ENCODE peak calls at places on chromosomes 6 and 20, in eight cellular contexts. P, S, M, N, H, Z, B and U are unnamed samples.

GRCh38 chr6:37814374-37814773 is 5.2 kb upstream of the ZFAND3 start:
- DNase-seq in H (no peak), S (no peak), N (no peak), B (no peak), P (no peak), M (no peak), Z (no peak), U (no peak)

GRCh38 chr6:15839969-15840541 is 177.2 kb upstream of the DTNBP1 start:
- DNase-seq in Z (no peak), S (no peak), P (no peak), M (no peak), H (no peak), B (no peak), N (no peak), U (no peak)

GRCh38 chr6:13012271-13012670 is 295.7 kb downstream of the PHACTR1 start:
- DNase-seq in N (no peak), S (no peak), M (no peak), Z (no peak), P (peak), B (no peak), H (no peak), U (no peak)

GRCh38 chr6:75896526-75896925 is 147.5 kb downstream of the MYO6 start:
- DNase-seq in H (no peak), M (no peak), N (peak), Z (no peak), S (no peak), B (no peak), P (no peak), U (no peak)

GRCh38 chr6:142705054-142705453 is 239.9 kb downstream of the HIVEP2 start:
- DNase-seq in M (no peak), H (no peak), Z (no peak), B (no peak), P (no peak), N (no peak), S (no peak), U (no peak)

GRCh38 chr6:52617087-52617486 is 40.2 kb upstream of the TRAM2 start:
- DNase-seq in B (no peak), Z (peak), H (no peak), N (peak), S (no peak), P (no peak), M (no peak), U (no peak)

GRCh38 chr20:57819291-57819690 is 109.5 kb upstream of the PMEPA1 start:
- DNase-seq in Z (no peak), P (no peak), S (no peak), B (no peak), M (no peak), N (no peak), H (no peak), U (no peak)

GRCh38 chr20:56616704-56617103 is 12.4 kb upstream of the TFAP2C start:
- DNase-seq in B (no peak), M (no peak), N (no peak), S (no peak), H (no peak), P (no peak), Z (no peak), U (no peak)

GRCh38 chr6:99334526-99335127 is 14.8 kb downstream of the FAXC start:
- DNase-seq in B (peak), N (peak), H (no peak), Z (peak), S (no peak), P (peak), M (peak), U (no peak)

GRCh38 chr6:166286831-166287271 is 21.3 kb downstream of the PRR18 start:
- DNase-seq in P (no peak), N (no peak), H (no peak), S (no peak), Z (no peak), M (peak), B (no peak), U (no peak)

GRCh38 chr20:58611236-58612020 is 39.7 kb upstream of the STX16 start:
- DNase-seq in S (no peak), M (no peak), P (peak), B (no peak), H (peak), Z (no peak), N (no peak), U (no peak)

GRCh38 chr20:1393507-1393882 is 641 bp upstream of the FKBP1A start:
- DNase-seq in B (no peak), Z (no peak), S (no peak), N (no peak), M (no peak), H (no peak), P (no peak), U (no peak)

GRCh38 chr6:3782876-3783832 is 31.6 kb upstream of the PXDC1 start:
- DNase-seq in S (no peak), H (no peak), B (no peak), P (no peak), M (no peak), Z (no peak), N (no peak), U (no peak)

GRCh38 chr20:38550274-38550673 is 30.7 kb upstream of the ADIG start:
- DNase-seq in P (no peak), S (no peak), H (no peak), Z (no peak), M (no peak), B (no peak), N (no peak), U (no peak)

GRCh38 chr6:129500958-129501381 is 209.0 kb downstream of the ARHGAP18 start:
- DNase-seq in Z (no peak), B (peak), H (no peak), P (no peak), M (no peak), S (no peak), N (peak), U (no peak)

GRCh38 chr6:142323377-142323776 is 21.6 kb downstream of the ADGRG6 start:
- DNase-seq in B (peak), Z (peak), M (no peak), H (no peak), S (no peak), P (peak), N (peak), U (no peak)

GRCh38 chr6:12875061-12875460 is 158.5 kb downstream of the PHACTR1 start:
- DNase-seq in B (no peak), P (no peak), S (no peak), Z (peak), N (peak), M (no peak), H (no peak), U (no peak)

GRCh38 chr6:156508126-156508525 is 269.1 kb upstream of the ARID1B start:
- DNase-seq in S (no peak), N (no peak), H (no peak), Z (no peak), P (no peak), M (no peak), B (no peak), U (no peak)

GRCh38 chr20:859661-860294 is 26.3 kb downstream of the FAM110A start:
- DNase-seq in Z (no peak), P (no peak), B (no peak), N (peak), H (no peak), M (no peak), S (no peak), U (no peak)

GRCh38 chr6:13302751-13303667 is 25.3 kb downstream of the TBC1D7 start:
- DNase-seq in N (peak), H (no peak), S (peak), Z (peak), B (peak), M (peak), P (peak), U (no peak)

GRCh38 chr6:41428995-41429417 is 93.6 kb downstream of the NCR2 start:
- DNase-seq in P (no peak), S (no peak), H (no peak), N (peak), M (no peak), Z (peak), B (no peak), U (no peak)

GRCh38 chr20:605237-605636 is 4.9 kb downstream of the TCF15 start:
- DNase-seq in M (no peak), Z (no peak), S (no peak), P (no peak), B (no peak), N (no peak), H (no peak), U (no peak)

GRCh38 chr6:52271852-52272460 is 12.6 kb downstream of the MCM3 start:
- DNase-seq in H (no peak), Z (no peak), B (peak), S (no peak), P (no peak), M (no peak), N (no peak), U (no peak)

GRCh38 chr6:166767191-166767590 is 140.1 kb upstream of the RPS6KA2 start:
- DNase-seq in B (no peak), M (no peak), P (no peak), Z (no peak), N (no peak), S (no peak), H (peak), U (no peak)

GRCh38 chr6:154901856-154902552 is 93.1 kb upstream of the TIAM2 start:
- DNase-seq in B (no peak), M (no peak), N (no peak), P (no peak), Z (no peak), H (no peak), S (no peak), U (no peak)

GRCh38 chr6:45595010-45595851 is 217.5 kb upstream of the SUPT3H start:
- DNase-seq in S (no peak), Z (no peak), M (no peak), H (no peak), B (no peak), N (no peak), P (no peak), U (no peak)

GRCh38 chr6:15359335-15359862 is 113.5 kb downstream of the JARID2 start:
- DNase-seq in M (peak), N (peak), P (no peak), S (no peak), B (no peak), H (no peak), Z (no peak), U (no peak)

GRCh38 chr6:157831424-157832249 is 8.6 kb downstream of the SNX9 start:
- DNase-seq in M (no peak), H (no peak), P (no peak), S (no peak), B (no peak), N (no peak), Z (peak), U (no peak)

GRCh38 chr6:17299222-17299621 is 18.1 kb downstream of the RBM24 start:
- DNase-seq in S (no peak), M (no peak), H (no peak), Z (no peak), B (no peak), P (no peak), N (no peak), U (no peak)

GRCh38 chr6:27141472-27142015 is 106.0 kb upstream of the PRSS16 start:
- DNase-seq in M (no peak), Z (no peak), B (no peak), H (no peak), N (no peak), P (no peak), S (no peak), U (no peak)

GRCh38 chr6:26598267-26598666 is 1.5 kb downstream of the ABT1 start:
- DNase-seq in Z (no peak), P (no peak), M (no peak), N (no peak), H (no peak), S (no peak), B (no peak), U (no peak)

GRCh38 chr6:26497610-26498009 is 2.5 kb upstream of the BTN1A1 start:
- DNase-seq in P (no peak), S (no peak), Z (no peak), M (no peak), B (no peak), H (no peak), N (no peak), U (no peak)

GRCh38 chr6:52547647-52548352 is 29.1 kb downstream of the TRAM2 start:
- DNase-seq in B (no peak), M (no peak), P (no peak), N (peak), Z (no peak), H (no peak), S (no peak), U (no peak)

GRCh38 chr20:47440857-47441773 is 60.6 kb upstream of the NCOA3 start:
- DNase-seq in M (no peak), S (no peak), H (no peak), P (peak), B (peak), Z (peak), N (no peak), U (no peak)

GRCh38 chr20:25056601-25057233 is 1.2 kb downstream of the ACSS1 start:
- DNase-seq in N (no peak), B (no peak), S (no peak), M (no peak), H (no peak), Z (no peak), P (no peak), U (no peak)

GRCh38 chr20:47805951-47806350 is 20.7 kb upstream of the SULF2 start:
- DNase-seq in P (no peak), M (no peak), S (no peak), H (no peak), B (no peak), N (no peak), Z (no peak), U (no peak)

GRCh38 chr6:148998704-148999103 is 251.9 kb downstream of the UST start:
- DNase-seq in H (no peak), M (no peak), B (no peak), S (no peak), Z (peak), P (no peak), N (no peak), U (no peak)

GRCh38 chr20:48827880-48828733 is at the start of gene PREX1:
- DNase-seq in P (no peak), B (peak), Z (peak), H (peak), M (peak), N (peak), S (no peak), U (no peak)
- TF ChIP-seq CTCF in P (no peak), B (no peak), Z (no peak), H (no peak), M (no peak), N (no peak), S (peak), U (no peak)

DNA sequence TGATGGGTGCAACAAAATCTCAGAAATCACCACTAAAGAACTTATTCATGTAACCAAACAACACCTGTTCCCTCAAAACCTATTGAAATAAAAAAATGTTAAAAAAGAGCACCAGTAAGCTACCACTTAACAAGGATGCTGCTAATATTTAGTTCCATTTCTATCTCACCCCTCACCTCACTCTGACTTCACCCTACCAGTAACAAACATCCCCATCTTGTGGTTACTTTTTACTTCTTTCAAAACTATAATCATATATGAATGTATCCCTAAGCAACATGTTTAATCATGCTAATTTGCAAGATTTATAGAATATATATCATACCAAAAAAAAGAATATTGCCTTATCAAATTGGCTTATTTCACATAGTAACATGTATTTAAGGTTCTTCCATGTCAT is 27.4 kb upstream of the SLC24A3 start:
- DNase-seq in Z (no peak), S (no peak), N (no peak), H (no peak), P (no peak), B (no peak), M (no peak), U (no peak)
- TF ChIP-seq CTCF in Z (no peak), S (no peak), N (no peak), H (no peak), P (peak), B (no peak), M (no peak), U (no peak)

GRCh38 chr20:2671977-2672376 is 8.0 kb upstream of the IDH3B start:
- DNase-seq in B (peak), H (no peak), S (no peak), P (no peak), M (no peak), N (no peak), Z (no peak), U (no peak)
- TF ChIP-seq CTCF in B (peak), H (no peak), S (no peak), P (no peak), M (peak), N (peak), Z (peak), U (no peak)

GRCh38 chr6:100796049-100796823 is 84.9 kb downstream of the ASCC3 start:
- DNase-seq in B (no peak), N (no peak), H (no peak), Z (no peak), M (peak), S (no peak), P (no peak), U (no peak)
- TF ChIP-seq CTCF in B (no peak), N (no peak), H (no peak), Z (no peak), M (no peak), S (no peak), P (no peak), U (no peak)